ENCODE peak calls at places on chromosomes 5 and 9, in seven cellular contexts. One of them, this sample, is unnamed.

GRCh38 chr9:114861922-114862605 is 56.2 kb upstream of the TNFSF15 start:
- DNase-seq in PC-9: no peak
- DNase-seq in H9: no peak
- DNase-seq in left colon: no peak
- DNase-seq in RWPE2: no peak
- DNase-seq in aorta: no peak
- DNase-seq in psoas muscle: no peak
- DNase-seq in this sample: no peak

GRCh38 chr5:20559845-20560244 is 571.8 kb upstream of the CDH18 start:
- DNase-seq in RWPE2: no peak
- DNase-seq in left colon: no peak
- DNase-seq in psoas muscle: no peak
- DNase-seq in H9: no peak
- DNase-seq in aorta: no peak
- DNase-seq in PC-9: no peak
- DNase-seq in this sample: no peak

GRCh38 chr9:33510264-33511183 is 13.5 kb upstream of the ANKRD18B start:
- DNase-seq in PC-9: peak
- DNase-seq in psoas muscle: peak
- DNase-seq in H9: peak
- DNase-seq in RWPE2: no peak
- DNase-seq in aorta: peak
- DNase-seq in left colon: peak
- DNase-seq in this sample: peak

GRCh38 chr5:131825404-131826013 is 28.7 kb upstream of the FNIP1 start:
- DNase-seq in RWPE2: no peak
- DNase-seq in aorta: no peak
- DNase-seq in left colon: no peak
- DNase-seq in H9: no peak
- DNase-seq in PC-9: no peak
- DNase-seq in psoas muscle: no peak
- DNase-seq in this sample: no peak

GRCh38 chr9:68802525-68803015 is 97.5 kb downstream of the PIP5K1B start:
- DNase-seq in left colon: no peak
- DNase-seq in psoas muscle: no peak
- DNase-seq in PC-9: no peak
- DNase-seq in H9: no peak
- DNase-seq in aorta: no peak
- DNase-seq in RWPE2: no peak
- DNase-seq in this sample: no peak

GRCh38 chr5:167296056-167296455 is 995.4 kb upstream of the WWC1 start:
- DNase-seq in left colon: no peak
- DNase-seq in aorta: no peak
- DNase-seq in RWPE2: no peak
- DNase-seq in H9: no peak
- DNase-seq in PC-9: no peak
- DNase-seq in psoas muscle: no peak
- DNase-seq in this sample: no peak

GRCh38 chr9:87280421-87280820 is 217.2 kb upstream of the DAPK1 start:
- DNase-seq in PC-9: no peak
- DNase-seq in H9: no peak
- DNase-seq in left colon: no peak
- DNase-seq in RWPE2: no peak
- DNase-seq in psoas muscle: no peak
- DNase-seq in aorta: no peak
- DNase-seq in this sample: no peak

GRCh38 chr9:114285166-114285867 is 37.6 kb upstream of the ORM1 start:
- DNase-seq in aorta: peak
- DNase-seq in RWPE2: peak
- DNase-seq in left colon: peak
- DNase-seq in PC-9: no peak
- DNase-seq in H9: peak
- DNase-seq in psoas muscle: peak
- DNase-seq in this sample: no peak

GRCh38 chr9:107387401-107387800 is 102.2 kb downstream of the KLF4 start:
- DNase-seq in aorta: no peak
- DNase-seq in RWPE2: no peak
- DNase-seq in psoas muscle: no peak
- DNase-seq in left colon: no peak
- DNase-seq in PC-9: no peak
- DNase-seq in H9: no peak
- DNase-seq in this sample: peak

This sample was measured in pancreas.